ENCODE peak calls at places on chromosomes 5 and 9, in eight cellular contexts. N is NCI-H1436, M is SHP77 treated with DMSO at 0.1 percent for 48 hours, C is RCC 7860, K is Karpas-422, W is NCI-H748 treated with DMSO at 0.1 percent for 48 hours, L is T-cell, J is EL. S is an unnamed sample.
A peak's percentile ranks its signal among the peaks of the same experiment; 100 is the strongest.

GRCh38 chr9:122446819-122447484 is 30.8 kb downstream of the OR1J1 start:
- DNase-seq in K (no peak), C (no peak), L (no peak), M (no peak), J (peak; percentile 33), W (no peak), N (no peak), S (no peak)

GRCh38 chr9:101235105-101235866 is 149.5 kb downstream of the BAAT start:
- DNase-seq in N (peak; percentile 15), L (no peak), C (peak; percentile 31), M (peak; percentile 18), K (peak; percentile 66), J (peak; percentile 16), W (peak; percentile 35), S (no peak)

GRCh38 chr5:27702339-27702820 is 664.0 kb upstream of the CDH9 start:
- DNase-seq in M (peak; percentile 37), K (no peak), C (peak; percentile 91), W (peak; percentile 80), L (no peak), J (no peak), N (peak; percentile 16), S (no peak)

GRCh38 chr9:8338742-8339425 is 539.3 kb upstream of the DMAC1 start:
- DNase-seq in K (no peak), L (no peak), W (no peak), C (no peak), J (no peak), N (no peak), M (no peak), S (no peak)

GRCh38 chr5:103232393-103232999 is 26.1 kb upstream of the MACIR start:
- DNase-seq in M (peak; percentile 16), L (no peak), W (peak; percentile 39), J (peak; percentile 45), N (no peak), C (peak; percentile 13), K (peak; percentile 71), S (no peak)

GRCh38 chr9:98610196-98610595 is 98.5 kb downstream of the GABBR2 start:
- DNase-seq in W (no peak), K (no peak), M (no peak), L (no peak), J (no peak), C (no peak), N (no peak), S (no peak)

GRCh38 chr9:976805-977360 is 428 bp downstream of the DMRT3 start:
- DNase-seq in J (no peak), N (no peak), M (no peak), C (no peak), L (no peak), W (peak; percentile 45), K (no peak), S (no peak)

GRCh38 chr5:6732634-6733410 is 19.6 kb downstream of the TENT4A start:
- DNase-seq in C (peak; percentile 97), M (no peak), W (no peak), K (no peak), J (peak; percentile 93), N (no peak), L (no peak), S (no peak)

GRCh38 chr9:18658764-18659705 is 185.1 kb downstream of the ADAMTSL1 start:
- DNase-seq in K (no peak), C (peak; percentile 30), L (no peak), N (no peak), J (peak; percentile 82), W (no peak), M (no peak), S (no peak)

GRCh38 chr5:90934738-90935137 is 376.1 kb downstream of the ADGRV1 start:
- DNase-seq in C (no peak), L (no peak), K (no peak), N (no peak), J (no peak), M (no peak), W (no peak), S (no peak)

GRCh38 chr9:126507318-126508109 is 106.2 kb upstream of the LMX1B start:
- DNase-seq in L (no peak), K (no peak), J (no peak), M (no peak), W (no peak), C (no peak), N (no peak), S (no peak)

GRCh38 chr5:67842806-67843205 is 372.8 kb upstream of the PIK3R1 start:
- DNase-seq in W (no peak), N (no peak), K (no peak), M (no peak), J (peak; percentile 39), C (no peak), L (no peak), S (no peak)

S was measured in effector CD4-positive, alpha-beta T cell.